ENCODE peak calls at places on chromosomes 2 and 18, in six cellular contexts. R is right cardiac atrium; I is GM13976; Y is H54; J is sciatic nerve; E is activated CD4-positive, alpha-beta T cell treated with anti-CD3 and anti-CD28 coated beads, Interleukin-2, amount 50 U/mL, for 24 hours. N is an unnamed sample.
A peak's percentile ranks its signal among the peaks of the same experiment; 100 is the strongest.

GRCh38 chr2:56519806-56520205 is 336.0 kb downstream of the CCDC85A start:
- DNase-seq in R (no peak), I (no peak), Y (no peak), J (no peak), E (no peak), N (no peak)

GRCh38 chr2:44956841-44957240 is 15.3 kb downstream of the SIX3 start:
- DNase-seq in R (no peak), I (no peak), Y (no peak), J (no peak), E (no peak), N (no peak)

GRCh38 chr2:16060125-16060935 is 120.0 kb downstream of the MYCN start:
- DNase-seq in R (no peak), I (no peak), Y (no peak), J (no peak), E (no peak), N (no peak)

GRCh38 chr18:63553117-63553516 is 10.9 kb downstream of the SERPINB12 start:
- DNase-seq in R (peak; percentile 41), I (no peak), Y (no peak), J (no peak), E (no peak), N (no peak)

GRCh38 chr2:37506407-37507068 is 162.1 kb downstream of the QPCT start:
- DNase-seq in R (no peak), I (peak; percentile 11), Y (no peak), J (no peak), E (no peak), N (no peak)

GRCh38 chr18:79531926-79532689 is 136.4 kb downstream of the NFATC1 start:
- DNase-seq in R (peak; percentile 32), I (no peak), Y (no peak), J (peak; percentile 65), E (no peak), N (peak; percentile 51)

GRCh38 chr2:128187032-128187654 is 96.1 kb downstream of the UGGT1 start:
- DNase-seq in R (peak; percentile 49), I (no peak), Y (no peak), J (no peak), E (no peak), N (no peak)

GRCh38 chr2:26846881-26847662 is 860 bp upstream of the DPYSL5 start:
- DNase-seq in R (no peak), I (no peak), Y (no peak), J (no peak), E (no peak), N (no peak)

GRCh38 chr2:241228860-241229516 is 40.5 kb downstream of the ANO7 start:
- DNase-seq in R (peak; percentile 63), I (no peak), Y (no peak), J (no peak), E (no peak), N (no peak)

GRCh38 chr2:64859208-64860161 is 129.7 kb upstream of the SLC1A4 start:
- DNase-seq in R (peak; percentile 96), I (peak; percentile 89), Y (peak; percentile 92), J (peak; percentile 90), E (no peak), N (peak; percentile 93)

GRCh38 chr2:173146590-173146989 is 70.9 kb downstream of the MAP3K20 start:
- DNase-seq in R (no peak), I (no peak), Y (no peak), J (no peak), E (no peak), N (no peak)

GRCh38 chr2:18611604-18612003 is 22.2 kb upstream of the NT5C1B start:
- DNase-seq in R (no peak), I (no peak), Y (no peak), J (no peak), E (no peak), N (no peak)

GRCh38 chr2:11829947-11830707 is 83.7 kb downstream of the LPIN1 start:
- DNase-seq in R (peak; percentile 83), I (peak; percentile 67), Y (peak; percentile 82), J (peak; percentile 78), E (peak; percentile 20), N (peak; percentile 88)

GRCh38 chr18:36162981-36163380 is 24.3 kb upstream of the MOCOS start:
- DNase-seq in R (no peak), I (no peak), Y (no peak), J (no peak), E (no peak), N (no peak)

GRCh38 chr2:133326651-133327397 is 241.4 kb downstream of the NCKAP5 start:
- DNase-seq in R (no peak), I (no peak), Y (no peak), J (no peak), E (no peak), N (no peak)

GRCh38 chr2:111099402-111099801 is 21.3 kb upstream of the BCL2L11 start:
- DNase-seq in R (no peak), I (no peak), Y (no peak), J (no peak), E (no peak), N (no peak)

GRCh38 chr2:222399038-222399783 is 25.1 kb upstream of the SGPP2 start:
- DNase-seq in R (no peak), I (no peak), Y (no peak), J (no peak), E (no peak), N (no peak)